ENCODE peak calls at places on chromosomes 2 and 18, in six cellular contexts. Y, L, Z, C, O and G are unnamed samples.

GRCh38 chr2:67516358-67516757 is 119.2 kb downstream of the ETAA1 start:
- DNase-seq in Y (no peak), L (no peak), Z (no peak), C (no peak), O (no peak), G (no peak)

GRCh38 chr2:101047075-101047766 is 45.1 kb downstream of the RPL31 start:
- DNase-seq in Y (no peak), L (no peak), Z (no peak), C (peak; percentile 97), O (no peak), G (no peak)

GRCh38 chr2:67561411-67561965 is 164.4 kb downstream of the ETAA1 start:
- DNase-seq in Y (no peak), L (peak; percentile 54), Z (peak; percentile 65), C (peak; percentile 84), O (peak; percentile 8), G (peak; percentile 76)

GRCh38 chr18:26549486-26550435 is 1.4 kb upstream of the KCTD1 start:
- DNase-seq in Y (no peak), L (peak; percentile 26), Z (peak; percentile 83), C (peak; percentile 92), O (no peak), G (peak; percentile 78)

GRCh38 chr2:239443666-239444567 is 43.1 kb upstream of the HDAC4 start:
- DNase-seq in Y (no peak), L (no peak), Z (peak; percentile 12), C (peak; percentile 95), O (no peak), G (no peak)

GRCh38 chr2:28526733-28527132 is 30.9 kb downstream of the PLB1 start:
- DNase-seq in Y (no peak), L (no peak), Z (no peak), C (no peak), O (no peak), G (no peak)

GRCh38 chr2:160279813-160280465 is 79.9 kb upstream of the ITGB6 start:
- DNase-seq in Y (no peak), L (no peak), Z (no peak), C (peak; percentile 49), O (no peak), G (no peak)

GRCh38 chr2:49371302-49371701 is 217.0 kb upstream of the FSHR start:
- DNase-seq in Y (no peak), L (no peak), Z (no peak), C (no peak), O (no peak), G (no peak)

GRCh38 chr2:127577208-127577475 is 41.7 kb downstream of the MYO7B start:
- DNase-seq in Y (no peak), L (no peak), Z (no peak), C (no peak), O (no peak), G (no peak)

GRCh38 chr2:51813245-51813644 is 781.3 kb upstream of the NRXN1 start:
- DNase-seq in Y (no peak), L (no peak), Z (no peak), C (peak; percentile 52), O (peak; percentile 33), G (no peak)